ENCODE peak calls at places on chromosomes 4 and X, in six cellular contexts. V is GM23248, S is PC-3, W is neural progenitor cell, J is MM.1S, Z is PC-9. Y is an unnamed sample. For H3F3A, the result is how much of the 10 kb centered on the place peaks cover.

GRCh38 chrX:130295519-130296314 is 27.0 kb upstream of the ZNF280C start:
- DNase-seq in V (peak), S (peak), W (no peak), J (no peak), Z (no peak), Y (no peak)

GRCh38 chrX:133674726-133675470 is 259.6 kb upstream of the GPC4 start:
- DNase-seq in V (no peak), S (peak), W (no peak), J (no peak), Z (peak), Y (peak)

GRCh38 chr4:68406479-68406859 is 40.8 kb upstream of the TMPRSS11E start:
- DNase-seq in V (no peak), S (no peak), W (no peak), J (no peak), Z (no peak), Y (no peak)

GRCh38 chr4:83552924-83553323 is 17.0 kb downstream of the GPAT3 start:
- DNase-seq in V (peak), S (peak), W (no peak), J (peak), Z (peak), Y (no peak)

GRCh38 chrX:149365061-149365460 is 140.0 kb downstream of the IDS start:
- DNase-seq in V (peak), S (peak), W (no peak), J (no peak), Z (no peak), Y (no peak)

GRCh38 chrX:131747173-131747572 is 203.3 kb downstream of the OR13H1 start:
- DNase-seq in V (no peak), S (peak), W (no peak), J (peak), Z (no peak), Y (no peak)

GRCh38 chrX:15410430-15410829 is 26.2 kb upstream of the VEGFD start:
- DNase-seq in V (no peak), S (no peak), W (no peak), J (no peak), Z (no peak), Y (no peak)

GRCh38 chr4:141540643-141541042 is 95.7 kb upstream of the IL15 start:
- DNase-seq in V (peak), S (peak), W (no peak), J (no peak), Z (no peak), Y (no peak)

GRCh38 chrX:150499240-150499639 is 69.2 kb upstream of the MTM1 start:
- DNase-seq in V (peak), S (no peak), W (no peak), J (no peak), Z (no peak), Y (no peak)

GRCh38 chrX:629230-630006 is 1.2 kb upstream of the SHOX start:
- DNase-seq in V (no peak), S (no peak), W (peak), J (no peak), Z (no peak), Y (no peak)
- TF ChIP-seq EZH2 in V (no peak), S (no peak), W (no peak), J (no peak), Z (no peak), Y (peak)

GRCh38 chr4:80006935-80007744 is 65.9 kb downstream of the ANTXR2 start:
- DNase-seq in V (no peak), S (no peak), W (no peak), J (peak), Z (no peak), Y (no peak)

GRCh38 chr4:80007745-80008149 is 65.3 kb downstream of the ANTXR2 start:
- DNase-seq in V (no peak), S (peak), W (no peak), J (no peak), Z (no peak), Y (no peak)

GRCh38 chr4:80008351-80008750 is 64.7 kb downstream of the ANTXR2 start:
- DNase-seq in V (no peak), S (no peak), W (no peak), J (no peak), Z (no peak), Y (no peak)

GRCh38 chr4:80004319-80004718 is 68.7 kb downstream of the ANTXR2 start:
- DNase-seq in V (no peak), S (no peak), W (no peak), J (no peak), Z (no peak), Y (no peak)

DNA sequence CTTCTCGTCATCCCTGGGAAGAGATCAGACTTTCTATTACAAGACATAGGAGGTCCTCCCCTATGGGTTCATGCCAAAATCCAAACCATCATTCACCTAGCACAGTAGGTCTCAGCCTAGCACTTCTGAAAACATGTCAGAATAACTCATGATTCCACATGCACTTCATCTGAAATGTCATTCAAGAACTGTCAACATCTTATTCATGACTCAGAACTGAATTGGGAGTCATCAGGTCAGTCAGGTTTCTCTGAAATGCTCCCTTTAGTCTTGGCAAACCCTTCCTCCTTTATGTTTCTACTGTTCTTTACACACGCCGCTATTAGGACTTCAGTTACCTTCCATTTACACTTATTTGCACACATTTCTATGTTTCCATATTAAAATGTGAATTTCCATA is 67.2 kb downstream of the ANTXR2 start:
- DNase-seq in V (no peak), S (peak), W (no peak), J (no peak), Z (no peak), Y (no peak)
- H3F3A ChIP-seq in V (under half), S (under half), W (under half), J (under half), Z (under half), Y (under half)

DNA sequence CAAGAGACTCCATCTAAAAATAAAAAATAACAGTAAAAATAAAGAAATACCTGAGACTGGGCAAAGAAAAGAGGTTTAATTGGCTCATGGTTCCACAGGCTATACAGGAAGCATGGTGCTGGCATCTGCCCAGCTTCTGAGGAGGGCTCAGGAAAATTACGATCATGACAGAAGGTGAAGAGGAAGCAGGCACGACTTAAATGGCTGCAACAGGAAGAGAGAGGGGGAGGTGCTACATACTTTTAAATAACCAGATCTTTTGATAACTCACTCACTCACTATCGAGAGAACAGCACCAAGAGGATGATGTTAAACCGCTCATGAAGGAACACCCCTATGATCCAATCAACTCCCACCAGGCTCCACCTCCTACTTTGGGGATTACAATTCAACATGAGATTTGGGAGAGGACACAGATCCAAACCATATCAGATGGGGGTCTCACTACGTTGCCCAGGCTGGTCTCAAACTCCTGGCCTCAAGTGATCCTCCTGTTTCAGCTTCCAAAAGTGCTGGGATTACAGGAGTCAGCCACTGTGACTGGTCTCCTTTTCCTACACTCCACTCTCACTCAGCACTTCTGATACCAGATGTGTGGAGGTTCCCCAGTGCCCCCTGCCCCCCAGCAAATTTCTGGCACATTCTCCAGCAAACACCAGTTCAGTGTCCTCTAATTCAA is 11.9 kb upstream of the ZNF157 start:
- DNase-seq in V (no peak), S (peak), W (no peak), J (no peak), Z (no peak), Y (no peak)
- H3K4me2 ChIP-seq in V (no peak), S (no peak), W (no peak), J (no peak), Z (no peak), Y (no peak)

GRCh38 chr4:25658357-25658771 is 2.7 kb downstream of the SLC34A2 start:
- DNase-seq in V (no peak), S (no peak), W (no peak), J (no peak), Z (no peak), Y (no peak)

GRCh38 chr4:25658777-25659176 is 3.1 kb downstream of the SLC34A2 start:
- DNase-seq in V (no peak), S (no peak), W (no peak), J (no peak), Z (no peak), Y (no peak)

GRCh38 chr4:25656031-25656430 is 380 bp downstream of the SLC34A2 start:
- DNase-seq in V (no peak), S (no peak), W (no peak), J (no peak), Z (no peak), Y (no peak)

GRCh38 chr4:25654031-25654970 is 1.4 kb upstream of the SLC34A2 start:
- DNase-seq in V (no peak), S (no peak), W (peak), J (no peak), Z (no peak), Y (peak)

DNA sequence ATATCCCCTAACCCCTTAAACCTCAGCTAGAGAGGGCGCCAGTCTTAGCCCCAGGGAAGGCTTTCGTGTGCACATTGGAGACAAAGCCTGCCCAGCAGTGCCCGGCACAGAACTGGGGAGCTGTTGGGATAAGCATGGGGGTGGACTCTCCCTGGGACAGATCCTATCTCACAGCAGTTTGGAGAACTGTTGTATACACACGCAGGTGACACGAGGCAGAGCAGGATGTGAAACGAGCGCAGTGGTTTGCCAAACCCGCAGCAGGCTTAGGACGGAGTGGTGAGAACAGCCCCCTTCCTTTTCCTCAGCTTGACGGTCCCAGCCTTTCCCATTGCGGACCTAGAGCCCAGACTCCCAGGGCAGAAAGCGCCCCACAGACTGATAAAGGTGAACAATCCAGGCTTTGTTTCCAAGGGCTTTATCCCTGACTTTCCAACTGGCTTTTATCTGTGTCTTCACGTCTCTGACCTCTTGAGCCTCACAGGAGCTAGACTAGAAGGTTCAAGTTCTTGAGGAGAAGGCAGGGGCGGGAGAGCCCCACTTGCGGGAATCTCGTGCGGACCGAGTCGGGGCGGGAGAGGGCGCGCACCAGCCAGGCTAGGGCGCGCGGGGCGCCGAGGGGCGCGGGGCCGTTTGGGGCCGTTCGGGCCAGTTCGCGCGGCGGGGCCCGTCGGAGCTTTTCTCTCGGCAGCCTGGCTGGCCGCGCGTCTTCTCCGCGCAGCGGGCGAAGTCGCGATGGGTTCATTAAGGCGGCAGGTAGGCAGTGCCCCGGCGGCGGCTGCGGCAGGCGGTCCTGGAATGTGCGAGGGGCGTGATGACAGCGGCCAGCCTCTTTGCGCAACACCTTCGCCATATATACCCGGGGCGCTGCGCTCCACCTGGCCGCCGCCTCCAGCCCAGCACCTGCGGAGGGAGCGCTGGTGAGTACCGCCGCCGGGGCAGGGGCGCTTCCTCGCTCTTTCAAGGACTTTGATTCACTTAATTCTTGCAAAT is at the start of gene SLC34A2:
- DNase-seq in V (no peak), S (no peak), W (peak), J (no peak), Z (no peak), Y (peak)
- TF ChIP-seq EZH2 in V (no peak), S (no peak), W (peak), J (no peak), Z (no peak), Y (peak)

DNA sequence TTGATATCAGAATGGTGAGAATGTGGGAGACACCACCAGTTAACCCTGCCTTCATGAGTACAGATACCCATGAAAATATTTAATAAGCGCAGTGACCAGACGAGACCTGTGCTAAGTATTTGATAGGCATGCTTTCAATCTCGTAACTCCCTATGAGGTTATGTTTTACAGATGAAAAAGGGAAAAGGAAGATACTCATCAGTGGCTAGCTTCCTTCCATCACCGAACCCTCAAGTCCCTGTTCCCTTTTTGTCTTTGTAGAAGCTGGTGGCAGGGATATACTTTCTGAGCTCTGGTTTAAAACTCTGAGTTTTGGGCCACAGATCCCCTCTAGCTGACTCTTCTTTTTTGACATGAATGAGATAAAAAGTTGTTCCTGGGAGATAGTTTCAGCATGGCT is 26.3 kb downstream of the AFF1 start:
- DNase-seq in V (no peak), S (no peak), W (no peak), J (no peak), Z (no peak), Y (no peak)
- H3F3A ChIP-seq in V (under half), S (under half), W (half or more), J (under half), Z (under half), Y (under half)

DNA sequence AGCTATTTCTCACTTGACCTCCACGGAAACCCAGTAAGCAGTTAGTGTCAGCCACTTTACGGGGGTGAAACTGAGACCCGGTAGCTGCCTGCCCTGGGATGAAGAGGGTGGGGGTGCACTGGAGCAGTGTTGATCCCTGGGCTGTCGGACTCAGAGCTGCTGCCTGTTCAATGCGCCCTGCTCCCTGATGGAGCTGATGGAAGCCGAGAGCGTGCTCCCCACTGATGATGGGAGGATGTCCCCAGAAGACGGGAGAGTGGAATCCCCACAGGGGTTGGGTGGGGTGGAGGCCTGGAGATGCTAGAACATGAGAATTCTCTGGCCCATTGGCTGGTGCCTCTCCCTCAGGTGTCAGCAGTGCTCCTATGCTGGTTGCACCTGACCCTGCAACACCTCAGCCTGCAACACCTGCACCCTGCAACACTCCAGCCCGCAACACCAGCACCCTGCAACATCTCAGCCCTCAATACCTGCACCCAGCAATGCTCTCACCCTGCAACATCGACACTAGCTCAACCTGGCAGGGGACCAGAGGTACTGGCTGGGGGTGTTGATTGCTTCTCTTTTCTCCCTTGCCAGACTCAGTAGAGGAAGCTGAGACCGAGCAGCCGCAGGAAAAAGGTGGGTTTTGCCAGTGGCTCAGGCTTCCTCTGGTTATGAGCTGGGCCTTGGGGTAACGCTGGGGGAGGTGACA is 25.7 kb downstream of the SH3TC1 start:
- DNase-seq in V (no peak), S (no peak), W (no peak), J (no peak), Z (no peak), Y (no peak)
- H3K4me2 ChIP-seq in V (no peak), S (no peak), W (no peak), J (no peak), Z (no peak), Y (no peak)

GRCh38 chr4:41802590-41802989 is 54.1 kb upstream of the PHOX2B start:
- DNase-seq in V (no peak), S (no peak), W (no peak), J (no peak), Z (no peak), Y (no peak)
- TF ChIP-seq EZH2 in V (no peak), S (no peak), W (no peak), J (no peak), Z (no peak), Y (no peak)

Y was measured in GM23338.